ENCODE peak calls at places on chromosomes 12 and 14, in nine cellular contexts. U is stimulated activated CD4-positive, alpha-beta T cell treated with anti-CD3 and anti-CD28 coated beads, Interleukin-15, amount 100 ng/mL, for 24 hours; L is fibroblast of pulmonary artery; D is EL; V is substantia nigra; P is BE2C; J is Ammon's horn; R is Right ventricle myocardium superior; K is IMR-90. C is an unnamed sample.
A peak's percentile ranks its signal among the peaks of the same experiment; 100 is the strongest.

GRCh38 chr14:88612981-88613380 is 50.1 kb downstream of the ZC3H14 start:
- DNase-seq in U (no peak), L (no peak), D (peak; percentile 8), V (no peak), P (no peak), J (no peak), R (no peak), K (peak; percentile 4), C (no peak)

GRCh38 chr14:49951946-49952345 is 59.1 kb downstream of the ARF6 start:
- DNase-seq in U (no peak), L (no peak), D (no peak), V (no peak), P (no peak), J (no peak), R (no peak), K (no peak), C (no peak)

GRCh38 chr12:24743891-24744793 is 204.8 kb downstream of the BCAT1 start:
- DNase-seq in U (no peak), L (peak; percentile 34), D (no peak), V (no peak), P (no peak), J (no peak), R (no peak), K (no peak), C (no peak)

GRCh38 chr14:98966465-98967162 is 305.4 kb downstream of the BCL11B start:
- DNase-seq in U (no peak), L (no peak), D (no peak), V (no peak), P (no peak), J (no peak), R (no peak), K (no peak), C (no peak)

GRCh38 chr12:57429473-57430116 is 1.2 kb downstream of the R3HDM2 start:
- DNase-seq in U (no peak), L (no peak), D (peak; percentile 27), V (no peak), P (no peak), J (no peak), R (no peak), K (peak; percentile 13), C (no peak)

GRCh38 chr12:26250801-26251200 is 55.4 kb downstream of the SSPN start:
- DNase-seq in U (no peak), L (peak; percentile 64), D (peak; percentile 38), V (no peak), P (no peak), J (no peak), R (no peak), K (no peak), C (no peak)

GRCh38 chr12:116698131-116698495 is 39.8 kb downstream of the SPRING1 start:
- DNase-seq in U (no peak), L (no peak), D (no peak), V (no peak), P (no peak), J (no peak), R (no peak), K (no peak), C (no peak)

GRCh38 chr12:87836190-87836589 is 193.0 kb downstream of the C12orf50 start:
- DNase-seq in U (no peak), L (no peak), D (no peak), V (no peak), P (peak; percentile 13), J (no peak), R (no peak), K (no peak), C (no peak)

GRCh38 chr12:89153341-89153740 is 199.0 kb downstream of the DUSP6 start:
- DNase-seq in U (no peak), L (no peak), D (no peak), V (no peak), P (no peak), J (no peak), R (no peak), K (no peak), C (no peak)

GRCh38 chr12:24201258-24201970 is 251.9 kb upstream of the SOX5 start:
- DNase-seq in U (no peak), L (no peak), D (no peak), V (no peak), P (no peak), J (no peak), R (no peak), K (no peak), C (no peak)

GRCh38 chr12:21941522-21942376 is 523 bp upstream of the ABCC9 start:
- DNase-seq in U (no peak), L (peak; percentile 46), D (peak; percentile 60), V (no peak), P (no peak), J (peak; percentile 11), R (peak; percentile 83), K (peak; percentile 26), C (peak; percentile 89)

GRCh38 chr12:85155791-85156190 is 119.6 kb downstream of the LRRIQ1 start:
- DNase-seq in U (no peak), L (peak; percentile 42), D (peak; percentile 1), V (no peak), P (no peak), J (no peak), R (no peak), K (no peak), C (no peak)

GRCh38 chr14:82778008-82778407 is 1244.4 kb upstream of the SEL1L start:
- DNase-seq in U (no peak), L (no peak), D (no peak), V (no peak), P (no peak), J (no peak), R (no peak), K (no peak), C (no peak)